ENCODE peak calls at places on chromosomes 2 and 18, in seven cellular contexts. One of them, this sample, is unnamed.

GRCh38 chr2:134657650-134658250 is 61.0 kb downstream of the TMEM163 start:
- DNase-seq in right lobe of liver: peak; percentile 37
- DNase-seq in mesenchymal stem cell: no peak
- DNase-seq in SJSA1: no peak
- DNase-seq in mammary epithelial cell: no peak
- DNase-seq in GM23248: peak; percentile 30
- DNase-seq in cardiac muscle cell: peak; percentile 23
- DNase-seq in this sample: peak; percentile 11

GRCh38 chr2:240419321-240419720 is 16.1 kb upstream of the GPC1 start:
- DNase-seq in right lobe of liver: no peak
- DNase-seq in mesenchymal stem cell: no peak
- DNase-seq in SJSA1: no peak
- DNase-seq in mammary epithelial cell: no peak
- DNase-seq in GM23248: no peak
- DNase-seq in cardiac muscle cell: no peak
- DNase-seq in this sample: no peak

GRCh38 chr2:1872602-1873183 is 128.4 kb upstream of the PXDN start:
- DNase-seq in right lobe of liver: no peak
- DNase-seq in mesenchymal stem cell: no peak
- DNase-seq in SJSA1: no peak
- DNase-seq in mammary epithelial cell: no peak
- DNase-seq in GM23248: no peak
- DNase-seq in cardiac muscle cell: no peak
- DNase-seq in this sample: no peak

GRCh38 chr18:77223653-77224052 is 26.0 kb upstream of the GALR1 start:
- DNase-seq in right lobe of liver: no peak
- DNase-seq in mesenchymal stem cell: peak; percentile 80
- DNase-seq in SJSA1: peak; percentile 78
- DNase-seq in mammary epithelial cell: peak; percentile 64
- DNase-seq in GM23248: peak; percentile 75
- DNase-seq in cardiac muscle cell: no peak
- DNase-seq in this sample: no peak

GRCh38 chr2:69554981-69555380 is 88.6 kb downstream of the AAK1 start:
- DNase-seq in right lobe of liver: no peak
- DNase-seq in mesenchymal stem cell: no peak
- DNase-seq in SJSA1: no peak
- DNase-seq in mammary epithelial cell: peak; percentile 34
- DNase-seq in GM23248: no peak
- DNase-seq in cardiac muscle cell: no peak
- DNase-seq in this sample: no peak

GRCh38 chr18:49967171-49967570 is 153.8 kb upstream of the ACAA2 start:
- DNase-seq in right lobe of liver: no peak
- DNase-seq in mesenchymal stem cell: no peak
- DNase-seq in SJSA1: no peak
- DNase-seq in mammary epithelial cell: no peak
- DNase-seq in GM23248: no peak
- DNase-seq in cardiac muscle cell: no peak
- DNase-seq in this sample: no peak

GRCh38 chr2:230181245-230181644 is 38.5 kb downstream of the SP110 start:
- DNase-seq in right lobe of liver: no peak
- DNase-seq in mesenchymal stem cell: no peak
- DNase-seq in SJSA1: no peak
- DNase-seq in mammary epithelial cell: no peak
- DNase-seq in GM23248: no peak
- DNase-seq in cardiac muscle cell: no peak
- DNase-seq in this sample: no peak

GRCh38 chr2:52934354-52934898 is 833.2 kb upstream of the CHAC2 start:
- DNase-seq in right lobe of liver: peak; percentile 16
- DNase-seq in mesenchymal stem cell: peak; percentile 31
- DNase-seq in SJSA1: no peak
- DNase-seq in mammary epithelial cell: peak; percentile 96
- DNase-seq in GM23248: peak; percentile 42
- DNase-seq in cardiac muscle cell: no peak
- DNase-seq in this sample: no peak

GRCh38 chr2:71787476-71788185 is 334.3 kb downstream of the DYSF start:
- DNase-seq in right lobe of liver: no peak
- DNase-seq in mesenchymal stem cell: no peak
- DNase-seq in SJSA1: no peak
- DNase-seq in mammary epithelial cell: no peak
- DNase-seq in GM23248: no peak
- DNase-seq in cardiac muscle cell: no peak
- DNase-seq in this sample: peak; percentile 71

GRCh38 chr2:239674101-239674980 is 273.5 kb upstream of the HDAC4 start:
- DNase-seq in right lobe of liver: no peak
- DNase-seq in mesenchymal stem cell: no peak
- DNase-seq in SJSA1: no peak
- DNase-seq in mammary epithelial cell: no peak
- DNase-seq in GM23248: no peak
- DNase-seq in cardiac muscle cell: no peak
- DNase-seq in this sample: no peak

GRCh38 chr18:23133860-23134779 is 1.2 kb upstream of the CABLES1 start:
- DNase-seq in right lobe of liver: peak; percentile 63
- DNase-seq in mesenchymal stem cell: no peak
- DNase-seq in SJSA1: no peak
- DNase-seq in mammary epithelial cell: peak; percentile 42
- DNase-seq in GM23248: no peak
- DNase-seq in cardiac muscle cell: peak; percentile 38
- DNase-seq in this sample: peak; percentile 90

GRCh38 chr18:79789091-79789891 is 8.4 kb upstream of the KCNG2 start:
- DNase-seq in right lobe of liver: no peak
- DNase-seq in mesenchymal stem cell: no peak
- DNase-seq in SJSA1: no peak
- DNase-seq in mammary epithelial cell: no peak
- DNase-seq in GM23248: no peak
- DNase-seq in cardiac muscle cell: no peak
- DNase-seq in this sample: no peak

GRCh38 chr2:175807031-175807873 is 194.8 kb downstream of the LNPK start:
- DNase-seq in right lobe of liver: no peak
- DNase-seq in mesenchymal stem cell: peak; percentile 73
- DNase-seq in SJSA1: peak; percentile 24
- DNase-seq in mammary epithelial cell: peak; percentile 17
- DNase-seq in GM23248: peak; percentile 42
- DNase-seq in cardiac muscle cell: peak; percentile 13
- DNase-seq in this sample: no peak

GRCh38 chr2:86107031-86107430 is 996 bp downstream of the PTCD3 start:
- DNase-seq in right lobe of liver: no peak
- DNase-seq in mesenchymal stem cell: peak; percentile 15
- DNase-seq in SJSA1: no peak
- DNase-seq in mammary epithelial cell: peak; percentile 2
- DNase-seq in GM23248: peak; percentile 23
- DNase-seq in cardiac muscle cell: no peak
- DNase-seq in this sample: no peak
- H3K4me1 ChIP-seq in right lobe of liver: no peaks in the 10 kb centered on the region
- H3K4me1 ChIP-seq in mesenchymal stem cell: peaks cover 4% of the 10 kb centered on the region
- H3K4me1 ChIP-seq in SJSA1: peaks cover 15% of the 10 kb centered on the region
- H3K4me1 ChIP-seq in mammary epithelial cell: peaks cover 25% of the 10 kb centered on the region
- H3K4me1 ChIP-seq in GM23248: peaks cover 17% of the 10 kb centered on the region
- H3K4me1 ChIP-seq in cardiac muscle cell: peaks cover 10% of the 10 kb centered on the region
- H3K4me1 ChIP-seq in this sample: no peaks in the 10 kb centered on the region

GRCh38 chr18:35245719-35246317 is 5.0 kb downstream of the ZNF397 start:
- DNase-seq in right lobe of liver: no peak
- DNase-seq in mesenchymal stem cell: no peak
- DNase-seq in SJSA1: no peak
- DNase-seq in mammary epithelial cell: peak; percentile 4
- DNase-seq in GM23248: no peak
- DNase-seq in cardiac muscle cell: no peak
- DNase-seq in this sample: peak; percentile 66
- H3K36me3 ChIP-seq in right lobe of liver: peaks cover 45% of the 10 kb centered on the region
- H3K36me3 ChIP-seq in mesenchymal stem cell: peaks cover 24% of the 10 kb centered on the region
- H3K36me3 ChIP-seq in SJSA1: peaks cover 74% of the 10 kb centered on the region
- H3K36me3 ChIP-seq in mammary epithelial cell: peaks cover 23% of the 10 kb centered on the region
- H3K36me3 ChIP-seq in GM23248: peaks cover 66% of the 10 kb centered on the region
- H3K36me3 ChIP-seq in cardiac muscle cell: peaks cover 43% of the 10 kb centered on the region
- H3K36me3 ChIP-seq in this sample: peaks cover 6% of the 10 kb centered on the region

DNA sequence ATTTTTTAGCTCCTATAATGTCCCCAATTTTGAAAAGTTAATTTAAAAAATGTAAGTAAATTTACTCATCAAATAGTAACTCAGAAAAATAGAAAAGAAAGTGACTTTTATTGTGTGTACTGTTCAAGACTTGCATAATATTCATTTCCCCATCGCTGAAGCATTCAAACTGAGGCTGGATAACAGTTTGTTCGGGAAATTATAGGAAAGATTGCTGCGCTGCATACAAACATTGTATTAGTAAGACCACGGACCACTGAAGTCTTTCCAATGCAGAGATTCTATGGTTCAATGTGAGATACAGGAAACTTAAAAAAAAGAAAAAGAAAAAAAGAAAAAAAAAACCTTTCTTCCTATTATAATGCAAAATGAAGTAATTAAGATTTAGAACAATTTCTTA is 10.4 kb downstream of the STK17B start:
- DNase-seq in right lobe of liver: no peak
- DNase-seq in mesenchymal stem cell: no peak
- DNase-seq in SJSA1: no peak
- DNase-seq in mammary epithelial cell: no peak
- DNase-seq in GM23248: no peak
- DNase-seq in cardiac muscle cell: no peak
- DNase-seq in this sample: no peak
- H3K4me1 ChIP-seq in right lobe of liver: no peaks in the 10 kb centered on the region
- H3K4me1 ChIP-seq in mesenchymal stem cell: peaks cover 2% of the 10 kb centered on the region
- H3K4me1 ChIP-seq in SJSA1: peaks cover 23% of the 10 kb centered on the region
- H3K4me1 ChIP-seq in mammary epithelial cell: peaks cover 20% of the 10 kb centered on the region
- H3K4me1 ChIP-seq in GM23248: peaks cover 23% of the 10 kb centered on the region
- H3K4me1 ChIP-seq in cardiac muscle cell: no peaks in the 10 kb centered on the region
- H3K4me1 ChIP-seq in this sample: no peaks in the 10 kb centered on the region

GRCh38 chr2:189798312-189799029 is 14.2 kb downstream of the PMS1 start:
- DNase-seq in right lobe of liver: no peak
- DNase-seq in mesenchymal stem cell: peak; percentile 46
- DNase-seq in SJSA1: peak; percentile 61
- DNase-seq in mammary epithelial cell: peak; percentile 25
- DNase-seq in GM23248: peak; percentile 69
- DNase-seq in cardiac muscle cell: no peak
- DNase-seq in this sample: peak; percentile 38

GRCh38 chr2:189799030-189799331 is 14.7 kb downstream of the PMS1 start:
- DNase-seq in right lobe of liver: no peak
- DNase-seq in mesenchymal stem cell: no peak
- DNase-seq in SJSA1: no peak
- DNase-seq in mammary epithelial cell: no peak
- DNase-seq in GM23248: no peak
- DNase-seq in cardiac muscle cell: no peak
- DNase-seq in this sample: no peak

GRCh38 chr2:189797902-189798301 is 13.7 kb downstream of the PMS1 start:
- DNase-seq in right lobe of liver: no peak
- DNase-seq in mesenchymal stem cell: no peak
- DNase-seq in SJSA1: no peak
- DNase-seq in mammary epithelial cell: no peak
- DNase-seq in GM23248: no peak
- DNase-seq in cardiac muscle cell: no peak
- DNase-seq in this sample: no peak

GRCh38 chr2:189791338-189792042 is 7.2 kb downstream of the PMS1 start:
- DNase-seq in right lobe of liver: no peak
- DNase-seq in mesenchymal stem cell: peak; percentile 14
- DNase-seq in SJSA1: no peak
- DNase-seq in mammary epithelial cell: peak; percentile 39
- DNase-seq in GM23248: no peak
- DNase-seq in cardiac muscle cell: no peak
- DNase-seq in this sample: peak; percentile 39

GRCh38 chr2:189794308-189794707 is 10.1 kb downstream of the PMS1 start:
- DNase-seq in right lobe of liver: no peak
- DNase-seq in mesenchymal stem cell: no peak
- DNase-seq in SJSA1: no peak
- DNase-seq in mammary epithelial cell: no peak
- DNase-seq in GM23248: no peak
- DNase-seq in cardiac muscle cell: no peak
- DNase-seq in this sample: no peak
- H3K36me3 ChIP-seq in right lobe of liver: peaks cover 40% of the 10 kb centered on the region
- H3K36me3 ChIP-seq in mesenchymal stem cell: peaks cover 9% of the 10 kb centered on the region
- H3K36me3 ChIP-seq in SJSA1: peaks cover 58% of the 10 kb centered on the region
- H3K36me3 ChIP-seq in mammary epithelial cell: peaks cover 24% of the 10 kb centered on the region
- H3K36me3 ChIP-seq in GM23248: peaks cover 17% of the 10 kb centered on the region
- H3K36me3 ChIP-seq in cardiac muscle cell: peaks cover 21% of the 10 kb centered on the region
- H3K36me3 ChIP-seq in this sample: peaks cover 6% of the 10 kb centered on the region

GRCh38 chr2:9236867-9237266 is 30.3 kb downstream of the ASAP2 start:
- DNase-seq in right lobe of liver: no peak
- DNase-seq in mesenchymal stem cell: no peak
- DNase-seq in SJSA1: no peak
- DNase-seq in mammary epithelial cell: no peak
- DNase-seq in GM23248: no peak
- DNase-seq in cardiac muscle cell: no peak
- DNase-seq in this sample: no peak
- H3K4me1 ChIP-seq in right lobe of liver: no peaks in the 10 kb centered on the region
- H3K4me1 ChIP-seq in mesenchymal stem cell: peaks cover 30% of the 10 kb centered on the region
- H3K4me1 ChIP-seq in SJSA1: peaks cover 76% of the 10 kb centered on the region
- H3K4me1 ChIP-seq in mammary epithelial cell: peaks cover 90% of the 10 kb centered on the region
- H3K4me1 ChIP-seq in GM23248: peaks cover 87% of the 10 kb centered on the region
- H3K4me1 ChIP-seq in cardiac muscle cell: peaks cover 6% of the 10 kb centered on the region
- H3K4me1 ChIP-seq in this sample: peaks cover 32% of the 10 kb centered on the region

GRCh38 chr2:128769457-128770142 is 450.9 kb upstream of the HS6ST1 start:
- DNase-seq in right lobe of liver: no peak
- DNase-seq in mesenchymal stem cell: no peak
- DNase-seq in SJSA1: no peak
- DNase-seq in mammary epithelial cell: no peak
- DNase-seq in GM23248: no peak
- DNase-seq in cardiac muscle cell: no peak
- DNase-seq in this sample: no peak
- H3K36me3 ChIP-seq in right lobe of liver: no peaks in the 10 kb centered on the region
- H3K36me3 ChIP-seq in mesenchymal stem cell: no peaks in the 10 kb centered on the region
- H3K36me3 ChIP-seq in SJSA1: no peaks in the 10 kb centered on the region
- H3K36me3 ChIP-seq in mammary epithelial cell: no peaks in the 10 kb centered on the region
- H3K36me3 ChIP-seq in GM23248: no peaks in the 10 kb centered on the region
- H3K36me3 ChIP-seq in cardiac muscle cell: no peaks in the 10 kb centered on the region
- H3K36me3 ChIP-seq in this sample: no peaks in the 10 kb centered on the region

This sample was measured in trophoblast cell.